ENCODE peak calls at places on chromosomes 16 and 17, in seven cellular contexts. C is body of pancreas; A is lung; O is CD8-positive, alpha-beta memory T cell; W is adrenal gland; P is suprapubic skin; H is stomach. S is an unnamed sample. For H3K4me1, the result is how much of the 10 kb centered on the place peaks cover.

GRCh38 chr16:4371481-4372314 is at the start of gene VASN:
- DNase-seq in C (peak), A (peak), O (peak), W (peak), P (peak), H (peak), S (peak)

GRCh38 chr17:80871341-80871740 is 120.3 kb upstream of the CHMP6 start:
- DNase-seq in C (no peak), A (no peak), O (no peak), W (no peak), P (no peak), H (no peak), S (no peak)

GRCh38 chr17:72145972-72146755 is 25.3 kb downstream of the SOX9 start:
- DNase-seq in C (no peak), A (no peak), O (no peak), W (no peak), P (no peak), H (no peak), S (no peak)

GRCh38 chr17:1967092-1967662 is 58.0 kb downstream of the RTN4RL1 start:
- DNase-seq in C (no peak), A (no peak), O (no peak), W (no peak), P (no peak), H (peak), S (no peak)

GRCh38 chr16:783404-784161 is 4.6 kb downstream of the RPUSD1 start:
- DNase-seq in C (no peak), A (no peak), O (no peak), W (peak), P (no peak), H (peak), S (no peak)

GRCh38 chr16:383326-384020 is 1.7 kb upstream of the PGAP6 start:
- DNase-seq in C (peak), A (no peak), O (peak), W (no peak), P (no peak), H (peak), S (no peak)

GRCh38 chr17:30366536-30366935 is 12.2 kb upstream of the CPD start:
- DNase-seq in C (no peak), A (no peak), O (no peak), W (no peak), P (no peak), H (no peak), S (no peak)

GRCh38 chr16:27313422-27314160 is at the start of gene IL4R:
- DNase-seq in C (peak), A (peak), O (peak), W (peak), P (peak), H (peak), S (peak)

GRCh38 chr16:81808933-81809480 is 29.9 kb downstream of the PLCG2 start:
- DNase-seq in C (no peak), A (no peak), O (no peak), W (no peak), P (no peak), H (no peak), S (no peak)

GRCh38 chr17:62919388-62919787 is 46.6 kb upstream of the TANC2 start:
- DNase-seq in C (no peak), A (no peak), O (no peak), W (no peak), P (no peak), H (no peak), S (no peak)

GRCh38 chr16:68197250-68197649 is 38.7 kb downstream of the ESRP2 start:
- DNase-seq in C (no peak), A (no peak), O (no peak), W (no peak), P (no peak), H (no peak), S (no peak)

GRCh38 chr17:42198897-42199296 is 4.6 kb upstream of the GHDC start:
- DNase-seq in C (peak), A (no peak), O (no peak), W (peak), P (no peak), H (no peak), S (no peak)

GRCh38 chr17:32445976-32446375 is 1.7 kb downstream of the PSMD11 start:
- DNase-seq in C (no peak), A (no peak), O (no peak), W (no peak), P (no peak), H (no peak), S (no peak)

GRCh38 chr17:50102164-50102991 is 7.2 kb downstream of the PDK2 start:
- DNase-seq in C (peak), A (peak), O (no peak), W (peak), P (no peak), H (peak), S (no peak)

GRCh38 chr17:15884731-15885130 is 60.2 kb upstream of the ADORA2B start:
- DNase-seq in C (no peak), A (no peak), O (no peak), W (no peak), P (no peak), H (no peak), S (no peak)

GRCh38 chr17:18187226-18187625 is 3.6 kb downstream of the ALKBH5 start:
- DNase-seq in C (no peak), A (no peak), O (no peak), W (no peak), P (no peak), H (no peak), S (no peak)
- H3K4me1 ChIP-seq in C (half or more), A (under half), O (half or more), W (half or more), P (half or more), H (half or more), S (under half)

GRCh38 chr17:75872434-75873351 is 5.7 kb downstream of the TRIM47 start:
- DNase-seq in C (peak), A (peak), O (peak), W (peak), P (peak), H (peak), S (peak)
- H3K4me3 ChIP-seq in C (no peak), A (no peak), O (no peak), W (no peak), P (no peak), H (no peak), S (no peak)

DNA sequence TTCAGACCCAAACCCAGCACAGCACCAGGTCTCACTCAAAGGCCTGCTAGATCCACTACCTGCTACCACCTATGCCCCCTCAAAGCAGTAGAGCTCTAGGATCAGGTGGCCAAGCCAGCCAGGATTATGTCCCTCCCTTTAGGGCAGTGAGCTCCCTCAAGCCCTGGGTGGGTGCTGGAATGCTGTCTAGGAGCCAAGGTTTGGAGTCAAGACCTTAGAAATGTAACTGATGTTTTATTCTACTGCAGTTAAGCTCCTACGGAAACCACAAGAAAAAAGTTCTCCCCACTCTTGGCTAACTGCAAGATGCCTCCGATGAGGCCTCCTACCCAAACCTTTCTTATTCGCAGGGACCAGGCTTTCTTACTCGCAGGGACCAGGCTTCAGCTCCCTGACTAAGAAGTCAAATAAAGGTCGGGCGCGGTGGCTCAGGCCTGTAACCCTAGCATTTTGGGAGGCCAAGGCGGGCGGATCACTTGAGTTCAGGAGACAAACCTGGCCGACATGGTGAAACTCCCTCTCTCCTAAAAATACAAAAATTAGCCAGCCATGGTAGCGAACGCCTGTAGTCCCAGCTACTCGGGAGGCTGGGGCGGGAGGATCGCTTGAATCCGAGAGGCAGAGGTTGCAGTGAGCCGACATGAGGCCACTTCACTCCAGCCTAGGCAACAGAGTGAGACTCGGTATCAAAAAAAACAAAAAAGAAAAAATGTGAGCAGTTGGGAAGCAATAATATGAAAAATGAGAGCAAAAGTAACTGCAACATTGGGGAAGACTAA is 31.8 kb upstream of the ARL4D start:
- DNase-seq in C (no peak), A (no peak), O (no peak), W (no peak), P (no peak), H (no peak), S (peak)
- H3K4me1 ChIP-seq in C (under half), A (under half), O (under half), W (under half), P (under half), H (under half), S (under half)

GRCh38 chr16:69775535-69775934 is 13.4 kb downstream of the WWP2 start:
- DNase-seq in C (no peak), A (no peak), O (no peak), W (no peak), P (no peak), H (no peak), S (no peak)

GRCh38 chr16:69779724-69780123 is 17.6 kb downstream of the WWP2 start:
- DNase-seq in C (no peak), A (no peak), O (no peak), W (no peak), P (no peak), H (no peak), S (no peak)

GRCh38 chr16:69781118-69781517 is 19.0 kb downstream of the WWP2 start:
- DNase-seq in C (no peak), A (no peak), O (no peak), W (no peak), P (no peak), H (no peak), S (no peak)
- H3K4me3 ChIP-seq in C (no peak), A (no peak), O (no peak), W (no peak), P (no peak), H (no peak), S (no peak)